ENCODE peak calls at places on chromosome 10, in four cellular contexts. One of them, this sample, is unnamed.

GRCh38 chr10:19480296-19480695 is 335.9 kb upstream of the PLXDC2 start:
- DNase-seq in GM12878: no peak
- DNase-seq in K562: no peak
- DNase-seq in HepG2: no peak
- DNase-seq in this sample: no peak

GRCh38 chr10:3057946-3058345 is 9.4 kb upstream of the PFKP start:
- DNase-seq in GM12878: no peak
- DNase-seq in K562: no peak
- DNase-seq in HepG2: no peak
- DNase-seq in this sample: no peak

GRCh38 chr10:96047004-96047649 is 3.7 kb downstream of the CCNJ start:
- DNase-seq in GM12878: no peak
- DNase-seq in K562: no peak
- DNase-seq in HepG2: peak; percentile 12
- DNase-seq in this sample: no peak

GRCh38 chr10:75982611-75983369 is 551.4 kb downstream of the LRMDA start:
- DNase-seq in GM12878: no peak
- DNase-seq in K562: no peak
- DNase-seq in HepG2: no peak
- DNase-seq in this sample: no peak

GRCh38 chr10:73931767-73932624 is 21.1 kb downstream of the PLAU start:
- DNase-seq in GM12878: peak; percentile 50
- DNase-seq in K562: peak; percentile 87
- DNase-seq in HepG2: peak; percentile 32
- DNase-seq in this sample: peak; percentile 38

GRCh38 chr10:89916481-89916880 is 215.1 kb downstream of the KIF20B start:
- DNase-seq in GM12878: no peak
- DNase-seq in K562: no peak
- DNase-seq in HepG2: no peak
- DNase-seq in this sample: no peak

GRCh38 chr10:93115661-93116383 is 42.1 kb downstream of the CYP26A1 start:
- DNase-seq in GM12878: peak; percentile 32
- DNase-seq in K562: peak; percentile 74
- DNase-seq in HepG2: peak; percentile 63
- DNase-seq in this sample: peak; percentile 88

GRCh38 chr10:100006241-100006886 is 3.4 kb downstream of the DNMBP start:
- DNase-seq in GM12878: peak; percentile 55
- DNase-seq in K562: no peak
- DNase-seq in HepG2: peak; percentile 57
- DNase-seq in this sample: no peak

GRCh38 chr10:101467286-101467770 is 113.4 kb downstream of the BTRC start:
- DNase-seq in GM12878: peak; percentile 23
- DNase-seq in K562: peak; percentile 64
- DNase-seq in HepG2: peak; percentile 67
- DNase-seq in this sample: no peak

GRCh38 chr10:94358480-94358879 is 4.3 kb downstream of the NOC3L start:
- DNase-seq in GM12878: no peak
- DNase-seq in K562: no peak
- DNase-seq in HepG2: peak; percentile 9
- DNase-seq in this sample: no peak

GRCh38 chr10:125269716-125270115 is 109.4 kb upstream of the CTBP2 start:
- DNase-seq in GM12878: no peak
- DNase-seq in K562: no peak
- DNase-seq in HepG2: no peak
- DNase-seq in this sample: no peak

GRCh38 chr10:43194266-43194665 is 56.0 kb downstream of the CSGALNACT2 start:
- DNase-seq in GM12878: no peak
- DNase-seq in K562: no peak
- DNase-seq in HepG2: no peak
- DNase-seq in this sample: no peak

GRCh38 chr10:131865223-131865917 is 35.4 kb upstream of the PPP2R2D start:
- DNase-seq in GM12878: no peak
- DNase-seq in K562: no peak
- DNase-seq in HepG2: no peak
- DNase-seq in this sample: no peak
- TF ChIP-seq ETV6 in GM12878: no peak
- TF ChIP-seq ETV6 in K562: no peak
- TF ChIP-seq ETV6 in HepG2: no peak
- TF ChIP-seq ETV6 in this sample: no peak

DNA sequence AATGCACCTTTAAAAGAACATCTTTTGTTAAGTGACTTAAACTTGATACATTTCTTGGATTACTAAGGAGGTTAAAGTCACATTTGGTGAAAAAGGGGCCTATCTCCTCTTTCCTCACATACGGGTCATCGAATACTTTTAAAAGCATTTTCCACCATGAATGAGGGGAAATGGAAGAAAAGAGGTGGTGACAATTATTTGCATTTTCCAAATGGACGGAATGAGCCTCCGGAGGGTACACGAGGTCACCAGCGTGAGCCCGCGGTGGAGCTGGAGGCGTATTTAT is 1.0 kb upstream of the BMPR1A start:
- DNase-seq in GM12878: no peak
- DNase-seq in K562: no peak
- DNase-seq in HepG2: no peak
- DNase-seq in this sample: no peak
- TF ChIP-seq ETV6 in GM12878: no peak
- TF ChIP-seq ETV6 in K562: no peak
- TF ChIP-seq ETV6 in HepG2: no peak
- TF ChIP-seq ETV6 in this sample: no peak

DNA sequence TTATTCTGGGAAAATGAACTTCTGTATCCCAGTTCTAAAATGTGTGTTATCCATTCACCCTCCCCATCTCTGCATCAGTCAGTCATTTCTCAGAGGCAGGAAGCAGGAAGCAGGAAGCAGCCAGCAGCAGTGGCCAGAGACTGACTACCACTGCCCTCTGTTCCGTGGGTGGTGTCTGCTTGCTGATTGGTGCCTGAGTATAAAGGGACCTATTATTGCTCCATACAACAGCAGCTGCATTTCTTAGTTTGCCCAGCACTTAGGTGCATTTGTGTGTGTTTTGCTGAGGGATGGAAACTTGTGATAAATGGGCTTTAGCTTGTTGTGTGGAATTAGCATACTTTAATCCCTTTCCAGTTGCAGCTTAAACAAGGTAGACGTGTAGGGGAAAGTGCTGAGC is 582.2 kb downstream of the SORCS1 start:
- DNase-seq in GM12878: no peak
- DNase-seq in K562: no peak
- DNase-seq in HepG2: no peak
- DNase-seq in this sample: no peak
- TF ChIP-seq ETV6 in GM12878: no peak
- TF ChIP-seq ETV6 in K562: no peak
- TF ChIP-seq ETV6 in HepG2: no peak
- TF ChIP-seq ETV6 in this sample: no peak

DNA sequence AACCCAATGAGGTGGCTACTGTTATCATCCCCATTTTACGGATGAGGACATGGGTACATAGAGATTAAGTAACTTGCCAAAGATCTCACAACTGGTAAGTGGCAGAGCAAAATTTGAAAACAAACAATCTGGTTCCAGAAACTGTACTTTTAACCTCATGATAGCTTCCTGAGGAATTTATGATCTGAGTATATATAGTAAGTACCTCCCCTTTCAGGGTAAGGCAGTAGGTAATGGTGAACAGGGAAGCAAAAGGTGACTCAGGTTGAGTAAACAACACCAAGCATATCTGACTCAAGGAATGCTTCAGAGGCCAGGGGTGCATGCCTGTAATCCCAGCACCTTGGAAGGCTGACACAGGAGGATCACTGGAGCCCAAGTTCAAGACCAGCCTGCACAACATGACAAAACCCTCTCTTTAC is 21.1 kb downstream of the KLLN start:
- DNase-seq in GM12878: no peak
- DNase-seq in K562: no peak
- DNase-seq in HepG2: peak; percentile 77
- DNase-seq in this sample: no peak
- TF ChIP-seq ETV6 in GM12878: no peak
- TF ChIP-seq ETV6 in K562: no peak
- TF ChIP-seq ETV6 in HepG2: no peak
- TF ChIP-seq ETV6 in this sample: no peak

This sample was measured in WTC11.